ENCODE peak calls at places on chromosome 7, in five cellular contexts. One of them, this sample, is unnamed. For H3K36me3 and H3K27me3, the result is how much of the 10 kb centered on the place peaks cover.

GRCh38 chr7:116582806-116583444 is 58.1 kb downstream of the CAV1 start:
- DNase-seq in fibroblast of lung: peak
- DNase-seq in left lung: no peak
- DNase-seq in psoas muscle: peak
- DNase-seq in hepatocyte: no peak
- DNase-seq in this sample: no peak

GRCh38 chr7:89029864-89030263 is 234.3 kb upstream of the TEX47 start:
- DNase-seq in left lung: no peak
- DNase-seq in hepatocyte: no peak
- DNase-seq in fibroblast of lung: no peak
- DNase-seq in psoas muscle: no peak
- DNase-seq in this sample: no peak

GRCh38 chr7:104923010-104923421 is 91.0 kb upstream of the KMT2E start:
- DNase-seq in hepatocyte: peak
- DNase-seq in psoas muscle: peak
- DNase-seq in fibroblast of lung: peak
- DNase-seq in left lung: no peak
- DNase-seq in this sample: peak

GRCh38 chr7:32501522-32501921 is 6.2 kb downstream of the AVL9 start:
- DNase-seq in fibroblast of lung: peak
- DNase-seq in psoas muscle: no peak
- DNase-seq in left lung: no peak
- DNase-seq in hepatocyte: no peak
- DNase-seq in this sample: no peak

GRCh38 chr7:30914611-30915601 is 3.3 kb downstream of the AQP1 start:
- DNase-seq in hepatocyte: no peak
- DNase-seq in left lung: peak
- DNase-seq in fibroblast of lung: peak
- DNase-seq in psoas muscle: peak
- DNase-seq in this sample: no peak

GRCh38 chr7:74275401-74275881 is 13.8 kb upstream of the CLIP2 start:
- DNase-seq in left lung: no peak
- DNase-seq in fibroblast of lung: no peak
- DNase-seq in psoas muscle: no peak
- DNase-seq in hepatocyte: no peak
- DNase-seq in this sample: peak

GRCh38 chr7:105643384-105643783 is 62.1 kb upstream of the EFCAB10 start:
- DNase-seq in hepatocyte: no peak
- DNase-seq in psoas muscle: peak
- DNase-seq in left lung: no peak
- DNase-seq in fibroblast of lung: peak
- DNase-seq in this sample: peak

GRCh38 chr7:42910306-42910705 is 1.6 kb downstream of the C7orf25 start:
- DNase-seq in psoas muscle: no peak
- DNase-seq in fibroblast of lung: no peak
- DNase-seq in left lung: no peak
- DNase-seq in hepatocyte: no peak
- DNase-seq in this sample: no peak

GRCh38 chr7:28754027-28754426 is 204.1 kb downstream of the TRIL start:
- DNase-seq in psoas muscle: no peak
- DNase-seq in hepatocyte: no peak
- DNase-seq in fibroblast of lung: peak
- DNase-seq in left lung: no peak
- DNase-seq in this sample: peak

GRCh38 chr7:56105508-56105907 is 768 bp downstream of the CHCHD2 start:
- DNase-seq in hepatocyte: no peak
- DNase-seq in left lung: no peak
- DNase-seq in psoas muscle: no peak
- DNase-seq in fibroblast of lung: peak
- DNase-seq in this sample: no peak

GRCh38 chr7:50304911-50305621 is 550 bp downstream of the IKZF1 start:
- DNase-seq in left lung: peak
- DNase-seq in hepatocyte: no peak
- DNase-seq in psoas muscle: no peak
- DNase-seq in fibroblast of lung: no peak
- DNase-seq in this sample: peak

GRCh38 chr7:27677912-27678612 is 15.4 kb upstream of the HIBADH start:
- DNase-seq in left lung: no peak
- DNase-seq in hepatocyte: peak
- DNase-seq in fibroblast of lung: peak
- DNase-seq in psoas muscle: no peak
- DNase-seq in this sample: no peak

GRCh38 chr7:193538-194256 is 1.3 kb downstream of the FAM20C start:
- DNase-seq in fibroblast of lung: peak
- DNase-seq in hepatocyte: peak
- DNase-seq in psoas muscle: no peak
- DNase-seq in left lung: no peak
- DNase-seq in this sample: peak

GRCh38 chr7:192035-192649 is at the start of gene FAM20C:
- DNase-seq in hepatocyte: peak
- DNase-seq in left lung: peak
- DNase-seq in fibroblast of lung: peak
- DNase-seq in psoas muscle: peak
- DNase-seq in this sample: peak

GRCh38 chr7:194257-194995 is 2.1 kb downstream of the FAM20C start:
- DNase-seq in hepatocyte: peak
- DNase-seq in psoas muscle: no peak
- DNase-seq in fibroblast of lung: peak
- DNase-seq in left lung: no peak
- DNase-seq in this sample: peak

GRCh38 chr7:191105-192034 is 1.0 kb upstream of the FAM20C start:
- DNase-seq in psoas muscle: peak
- DNase-seq in fibroblast of lung: peak
- DNase-seq in hepatocyte: peak
- DNase-seq in left lung: no peak
- DNase-seq in this sample: peak

DNA sequence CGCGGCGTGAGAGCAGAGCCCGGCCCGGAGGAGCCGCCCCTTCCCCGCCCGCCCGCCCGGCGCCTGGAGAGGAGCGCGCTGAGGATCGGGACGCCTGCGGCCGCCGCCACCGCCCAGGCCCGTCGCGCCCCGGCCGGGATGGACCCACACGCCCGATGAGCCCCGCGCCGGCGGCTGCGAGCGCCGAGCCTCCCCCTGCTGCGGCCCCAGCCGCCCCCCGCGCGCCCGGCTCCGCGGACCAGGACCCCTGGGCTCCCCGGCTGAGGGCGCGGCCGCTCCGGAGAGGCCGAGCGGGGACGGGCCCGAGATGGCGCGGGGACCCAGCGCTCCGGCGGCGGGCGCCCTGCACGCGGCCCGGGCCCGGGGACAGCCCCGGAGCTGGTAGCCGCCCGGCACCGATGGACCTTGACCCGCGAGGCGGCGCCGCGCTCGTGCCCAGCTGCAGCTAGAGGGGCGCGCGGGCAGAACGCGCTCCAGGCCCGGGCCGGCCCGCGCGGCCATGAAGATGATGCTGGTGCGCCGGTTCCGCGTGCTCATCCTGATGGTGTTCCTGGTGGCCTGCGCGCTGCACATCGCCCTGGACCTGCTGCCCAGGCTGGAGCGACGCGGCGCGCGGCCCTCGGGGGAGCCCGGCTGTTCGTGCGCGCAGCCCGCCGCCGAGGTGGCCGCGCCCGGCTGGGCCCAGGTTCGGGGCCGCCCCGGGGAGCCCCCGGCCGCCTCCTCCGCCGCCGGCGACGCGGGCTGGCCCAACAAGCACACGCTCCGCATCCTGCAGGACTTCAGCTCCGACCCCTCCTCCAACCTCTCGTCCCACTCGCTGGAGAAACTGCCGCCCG is 548 bp downstream of the FAM20C start:
- DNase-seq in psoas muscle: no peak
- DNase-seq in left lung: no peak
- DNase-seq in hepatocyte: peak
- DNase-seq in fibroblast of lung: no peak
- DNase-seq in this sample: peak
- H3K4me3 ChIP-seq in psoas muscle: peak
- H3K4me3 ChIP-seq in left lung: peak
- H3K4me3 ChIP-seq in hepatocyte: peak
- H3K4me3 ChIP-seq in fibroblast of lung: peak
- H3K4me3 ChIP-seq in this sample: peak

GRCh38 chr7:139059905-139060304 is 24.1 kb upstream of the ZC3HAV1L start:
- DNase-seq in left lung: no peak
- DNase-seq in fibroblast of lung: no peak
- DNase-seq in psoas muscle: no peak
- DNase-seq in hepatocyte: no peak
- DNase-seq in this sample: no peak

GRCh38 chr7:139061416-139061815 is 25.6 kb upstream of the ZC3HAV1L start:
- DNase-seq in psoas muscle: no peak
- DNase-seq in hepatocyte: no peak
- DNase-seq in left lung: no peak
- DNase-seq in fibroblast of lung: peak
- DNase-seq in this sample: no peak

GRCh38 chr7:139058963-139059362 is 23.1 kb upstream of the ZC3HAV1L start:
- DNase-seq in hepatocyte: no peak
- DNase-seq in left lung: no peak
- DNase-seq in psoas muscle: no peak
- DNase-seq in fibroblast of lung: peak
- DNase-seq in this sample: peak

GRCh38 chr7:139065323-139065722 is 29.5 kb upstream of the ZC3HAV1L start:
- DNase-seq in fibroblast of lung: peak
- DNase-seq in hepatocyte: no peak
- DNase-seq in psoas muscle: no peak
- DNase-seq in left lung: no peak
- DNase-seq in this sample: no peak

DNA sequence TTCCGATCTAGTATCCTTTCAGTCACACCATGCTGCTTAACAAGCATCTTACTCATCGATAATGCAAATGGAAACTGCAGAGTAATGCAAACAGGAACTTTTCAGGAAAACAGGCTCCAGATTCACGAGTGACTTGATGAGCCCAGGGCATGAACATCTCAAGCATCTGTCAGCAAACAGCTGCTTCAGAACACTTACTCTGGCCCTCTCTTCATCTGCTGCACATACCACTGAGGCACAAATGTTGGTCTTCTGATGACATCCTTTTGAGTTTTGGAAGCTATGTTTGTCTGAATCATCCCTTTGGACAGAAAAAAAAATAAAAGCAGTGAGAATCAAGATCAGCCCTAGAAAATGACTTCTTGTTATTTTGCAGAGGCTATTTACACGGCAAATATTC is 25.0 kb upstream of the ZC3HAV1L start:
- DNase-seq in psoas muscle: no peak
- DNase-seq in left lung: no peak
- DNase-seq in fibroblast of lung: no peak
- DNase-seq in hepatocyte: no peak
- DNase-seq in this sample: no peak
- H3K36me3 ChIP-seq in psoas muscle: under half
- H3K36me3 ChIP-seq in left lung: half or more
- H3K36me3 ChIP-seq in fibroblast of lung: under half
- H3K36me3 ChIP-seq in hepatocyte: under half
- H3K36me3 ChIP-seq in this sample: under half

GRCh38 chr7:36677769-36678435 is 46.4 kb downstream of the AOAH start:
- DNase-seq in left lung: no peak
- DNase-seq in psoas muscle: no peak
- DNase-seq in hepatocyte: no peak
- DNase-seq in fibroblast of lung: no peak
- DNase-seq in this sample: no peak

GRCh38 chr7:36670585-36671431 is 53.5 kb downstream of the AOAH start:
- DNase-seq in left lung: no peak
- DNase-seq in fibroblast of lung: peak
- DNase-seq in hepatocyte: peak
- DNase-seq in psoas muscle: peak
- DNase-seq in this sample: peak

GRCh38 chr7:36671432-36671829 is 52.9 kb downstream of the AOAH start:
- DNase-seq in psoas muscle: no peak
- DNase-seq in fibroblast of lung: no peak
- DNase-seq in hepatocyte: no peak
- DNase-seq in left lung: no peak
- DNase-seq in this sample: no peak

GRCh38 chr7:36668750-36669149 is 55.5 kb downstream of the AOAH start:
- DNase-seq in fibroblast of lung: no peak
- DNase-seq in hepatocyte: no peak
- DNase-seq in left lung: no peak
- DNase-seq in psoas muscle: no peak
- DNase-seq in this sample: no peak

GRCh38 chr7:36673703-36674102 is 50.6 kb downstream of the AOAH start:
- DNase-seq in fibroblast of lung: no peak
- DNase-seq in left lung: no peak
- DNase-seq in psoas muscle: no peak
- DNase-seq in hepatocyte: no peak
- DNase-seq in this sample: no peak
- H3K27me3 ChIP-seq in fibroblast of lung: under half
- H3K27me3 ChIP-seq in left lung: under half
- H3K27me3 ChIP-seq in psoas muscle: under half
- H3K27me3 ChIP-seq in hepatocyte: under half
- H3K27me3 ChIP-seq in this sample: under half

DNA sequence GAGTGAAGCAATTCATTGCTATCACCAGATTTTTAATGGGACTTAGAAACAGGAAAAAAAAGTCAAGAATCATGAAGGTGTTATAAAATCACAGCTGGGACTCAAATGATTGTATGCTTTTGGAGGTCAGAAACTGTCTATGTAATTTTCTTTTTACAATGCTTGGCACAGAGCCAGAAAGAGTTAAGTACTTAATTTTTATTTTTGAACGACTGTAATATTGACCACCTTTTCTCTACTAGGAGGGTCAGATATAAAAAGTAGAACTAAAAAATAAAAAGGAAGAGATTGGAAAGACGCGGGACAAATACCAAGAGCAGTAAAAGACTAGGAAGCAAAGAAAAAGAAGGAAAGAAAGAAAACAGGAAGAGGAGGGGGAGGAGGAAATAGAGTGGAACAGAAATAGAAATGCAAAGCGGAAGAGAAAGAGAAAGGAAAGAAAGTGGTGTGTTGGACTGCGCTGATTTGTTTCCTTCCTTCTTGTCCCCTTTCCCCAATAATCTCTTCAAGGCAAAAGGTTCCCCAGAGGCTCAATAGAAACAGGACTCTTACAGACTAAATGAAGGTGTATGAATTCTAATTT is 23.2 kb upstream of the C1GALT1 start:
- DNase-seq in psoas muscle: no peak
- DNase-seq in left lung: no peak
- DNase-seq in hepatocyte: no peak
- DNase-seq in fibroblast of lung: no peak
- DNase-seq in this sample: no peak
- H3K4me3 ChIP-seq in psoas muscle: no peak
- H3K4me3 ChIP-seq in left lung: no peak
- H3K4me3 ChIP-seq in hepatocyte: no peak
- H3K4me3 ChIP-seq in fibroblast of lung: no peak
- H3K4me3 ChIP-seq in this sample: no peak